ENCODE peak calls at places on chromosomes 6 and 20, in eight cellular contexts. One of them, this sample, is unnamed.

GRCh38 chr6:80338201-80338836 is 231.8 kb downstream of the BCKDHB start:
- DNase-seq in CD8-positive, alpha-beta memory T cell: peak; percentile 57
- DNase-seq in nephron progenitor cell: peak; percentile 90
- DNase-seq in PC-3: peak; percentile 70
- DNase-seq in GM23248: no peak
- DNase-seq in iris pigment epithelial cell: peak; percentile 37
- DNase-seq in stimulated activated CD4-positive, alpha-beta T cell treated with anti-CD3 and anti-CD28 coated beads, Interleukin-4, amount 100 ng/mL, for 1 hour: peak; percentile 76
- DNase-seq in sciatic nerve: peak; percentile 73
- DNase-seq in this sample: peak; percentile 16

GRCh38 chr20:34669094-34669493 is 7.8 kb downstream of the PIGU start:
- DNase-seq in CD8-positive, alpha-beta memory T cell: no peak
- DNase-seq in nephron progenitor cell: no peak
- DNase-seq in PC-3: no peak
- DNase-seq in GM23248: no peak
- DNase-seq in iris pigment epithelial cell: no peak
- DNase-seq in stimulated activated CD4-positive, alpha-beta T cell treated with anti-CD3 and anti-CD28 coated beads, Interleukin-4, amount 100 ng/mL, for 1 hour: no peak
- DNase-seq in sciatic nerve: no peak
- DNase-seq in this sample: no peak

GRCh38 chr20:35610833-35611427 is 4.7 kb upstream of the SPAG4 start:
- DNase-seq in CD8-positive, alpha-beta memory T cell: no peak
- DNase-seq in nephron progenitor cell: no peak
- DNase-seq in PC-3: no peak
- DNase-seq in GM23248: no peak
- DNase-seq in iris pigment epithelial cell: peak; percentile 28
- DNase-seq in stimulated activated CD4-positive, alpha-beta T cell treated with anti-CD3 and anti-CD28 coated beads, Interleukin-4, amount 100 ng/mL, for 1 hour: no peak
- DNase-seq in sciatic nerve: no peak
- DNase-seq in this sample: no peak

GRCh38 chr6:44217332-44218143 is 812 bp downstream of the MYMX start:
- DNase-seq in CD8-positive, alpha-beta memory T cell: no peak
- DNase-seq in nephron progenitor cell: peak; percentile 26
- DNase-seq in PC-3: no peak
- DNase-seq in GM23248: peak; percentile 84
- DNase-seq in iris pigment epithelial cell: no peak
- DNase-seq in stimulated activated CD4-positive, alpha-beta T cell treated with anti-CD3 and anti-CD28 coated beads, Interleukin-4, amount 100 ng/mL, for 1 hour: no peak
- DNase-seq in sciatic nerve: no peak
- DNase-seq in this sample: no peak

GRCh38 chr6:6515691-6516607 is 72.6 kb upstream of the LY86 start:
- DNase-seq in CD8-positive, alpha-beta memory T cell: no peak
- DNase-seq in nephron progenitor cell: no peak
- DNase-seq in PC-3: no peak
- DNase-seq in GM23248: no peak
- DNase-seq in iris pigment epithelial cell: no peak
- DNase-seq in stimulated activated CD4-positive, alpha-beta T cell treated with anti-CD3 and anti-CD28 coated beads, Interleukin-4, amount 100 ng/mL, for 1 hour: peak; percentile 37
- DNase-seq in sciatic nerve: no peak
- DNase-seq in this sample: peak; percentile 52

GRCh38 chr6:34143884-34144580 is 1.9 kb downstream of the GRM4 start:
- DNase-seq in CD8-positive, alpha-beta memory T cell: peak; percentile 15
- DNase-seq in nephron progenitor cell: peak; percentile 84
- DNase-seq in PC-3: no peak
- DNase-seq in GM23248: peak; percentile 29
- DNase-seq in iris pigment epithelial cell: peak; percentile 9
- DNase-seq in stimulated activated CD4-positive, alpha-beta T cell treated with anti-CD3 and anti-CD28 coated beads, Interleukin-4, amount 100 ng/mL, for 1 hour: peak; percentile 64
- DNase-seq in sciatic nerve: no peak
- DNase-seq in this sample: peak; percentile 38

GRCh38 chr6:10033223-10033829 is 381.5 kb downstream of the TFAP2A start:
- DNase-seq in CD8-positive, alpha-beta memory T cell: no peak
- DNase-seq in nephron progenitor cell: no peak
- DNase-seq in PC-3: peak; percentile 53
- DNase-seq in GM23248: peak; percentile 26
- DNase-seq in iris pigment epithelial cell: peak; percentile 26
- DNase-seq in stimulated activated CD4-positive, alpha-beta T cell treated with anti-CD3 and anti-CD28 coated beads, Interleukin-4, amount 100 ng/mL, for 1 hour: no peak
- DNase-seq in sciatic nerve: no peak
- DNase-seq in this sample: no peak

GRCh38 chr6:137680678-137681346 is 186.2 kb upstream of the TNFAIP3 start:
- DNase-seq in CD8-positive, alpha-beta memory T cell: no peak
- DNase-seq in nephron progenitor cell: no peak
- DNase-seq in PC-3: peak; percentile 4
- DNase-seq in GM23248: no peak
- DNase-seq in iris pigment epithelial cell: peak; percentile 89
- DNase-seq in stimulated activated CD4-positive, alpha-beta T cell treated with anti-CD3 and anti-CD28 coated beads, Interleukin-4, amount 100 ng/mL, for 1 hour: no peak
- DNase-seq in sciatic nerve: no peak
- DNase-seq in this sample: no peak

This sample was measured in naive thymus-derived CD4-positive, alpha-beta T cell.